ENCODE peak calls at places on chromosomes 12 and 14, in four cellular contexts. One of them, this sample, is unnamed.

GRCh38 chr12:53054112-53054878 is 4.4 kb downstream of the TNS2 start:
- DNase-seq in HCT116: peak; percentile 94
- DNase-seq in PC-3: peak; percentile 93
- DNase-seq in hepatocyte: peak; percentile 98
- DNase-seq in this sample: peak; percentile 93

GRCh38 chr14:104335611-104336010 is 197.2 kb downstream of the KIF26A start:
- DNase-seq in hepatocyte: peak; percentile 3
- DNase-seq in PC-3: no peak
- DNase-seq in HCT116: no peak
- DNase-seq in this sample: no peak

GRCh38 chr14:61661471-61661988 is 33.8 kb upstream of the HIF1A start:
- DNase-seq in hepatocyte: no peak
- DNase-seq in HCT116: no peak
- DNase-seq in PC-3: peak; percentile 63
- DNase-seq in this sample: no peak

GRCh38 chr12:25054783-25055144 is 105.9 kb upstream of the BCAT1 start:
- DNase-seq in HCT116: no peak
- DNase-seq in PC-3: no peak
- DNase-seq in hepatocyte: no peak
- DNase-seq in this sample: peak; percentile 64

GRCh38 chr14:35747379-35747778 is 61.7 kb downstream of the RALGAPA1 start:
- DNase-seq in PC-3: peak; percentile 45
- DNase-seq in HCT116: no peak
- DNase-seq in hepatocyte: no peak
- DNase-seq in this sample: no peak

GRCh38 chr12:11136075-11136474 is 1.6 kb upstream of the TAS2R30 start:
- DNase-seq in PC-3: no peak
- DNase-seq in HCT116: no peak
- DNase-seq in hepatocyte: no peak
- DNase-seq in this sample: no peak

GRCh38 chr14:101716077-101716950 is 45.2 kb upstream of the PPP2R5C start:
- DNase-seq in PC-3: no peak
- DNase-seq in HCT116: no peak
- DNase-seq in hepatocyte: no peak
- DNase-seq in this sample: no peak

GRCh38 chr14:23513005-23513412 is 38.6 kb downstream of the ZFHX2 start:
- DNase-seq in HCT116: no peak
- DNase-seq in hepatocyte: no peak
- DNase-seq in PC-3: no peak
- DNase-seq in this sample: no peak

GRCh38 chr14:26531894-26532293 is 65.9 kb downstream of the NOVA1 start:
- DNase-seq in PC-3: peak; percentile 76
- DNase-seq in hepatocyte: peak; percentile 21
- DNase-seq in HCT116: no peak
- DNase-seq in this sample: no peak

GRCh38 chr12:131828671-131829350 is 618 bp downstream of the MMP17 start:
- DNase-seq in PC-3: peak; percentile 43
- DNase-seq in HCT116: no peak
- DNase-seq in hepatocyte: peak; percentile 16
- DNase-seq in this sample: no peak

GRCh38 chr14:33904609-33905008 is 46.3 kb downstream of the EGLN3 start:
- DNase-seq in hepatocyte: no peak
- DNase-seq in HCT116: no peak
- DNase-seq in PC-3: no peak
- DNase-seq in this sample: no peak

GRCh38 chr12:121996050-121996944 is 25.4 kb upstream of the BCL7A start:
- DNase-seq in HCT116: no peak
- DNase-seq in PC-3: no peak
- DNase-seq in hepatocyte: no peak
- DNase-seq in this sample: no peak

GRCh38 chr12:93459992-93460391 is 7.3 kb upstream of the MRPL42 start:
- DNase-seq in hepatocyte: no peak
- DNase-seq in PC-3: no peak
- DNase-seq in HCT116: no peak
- DNase-seq in this sample: no peak

GRCh38 chr12:79964100-79964627 is 29.3 kb upstream of the PPP1R12A start:
- DNase-seq in PC-3: no peak
- DNase-seq in HCT116: no peak
- DNase-seq in hepatocyte: no peak
- DNase-seq in this sample: no peak

GRCh38 chr14:102749833-102750775 is 27.1 kb upstream of the TRAF3 start:
- DNase-seq in PC-3: no peak
- DNase-seq in HCT116: no peak
- DNase-seq in hepatocyte: no peak
- DNase-seq in this sample: no peak

GRCh38 chr12:32983968-32984367 is 87.4 kb upstream of the PKP2 start:
- DNase-seq in PC-3: no peak
- DNase-seq in hepatocyte: no peak
- DNase-seq in HCT116: no peak
- DNase-seq in this sample: no peak

GRCh38 chr12:132662901-132663755 is 24.0 kb downstream of the POLE start:
- DNase-seq in PC-3: no peak
- DNase-seq in HCT116: no peak
- DNase-seq in hepatocyte: no peak
- DNase-seq in this sample: no peak

DNA sequence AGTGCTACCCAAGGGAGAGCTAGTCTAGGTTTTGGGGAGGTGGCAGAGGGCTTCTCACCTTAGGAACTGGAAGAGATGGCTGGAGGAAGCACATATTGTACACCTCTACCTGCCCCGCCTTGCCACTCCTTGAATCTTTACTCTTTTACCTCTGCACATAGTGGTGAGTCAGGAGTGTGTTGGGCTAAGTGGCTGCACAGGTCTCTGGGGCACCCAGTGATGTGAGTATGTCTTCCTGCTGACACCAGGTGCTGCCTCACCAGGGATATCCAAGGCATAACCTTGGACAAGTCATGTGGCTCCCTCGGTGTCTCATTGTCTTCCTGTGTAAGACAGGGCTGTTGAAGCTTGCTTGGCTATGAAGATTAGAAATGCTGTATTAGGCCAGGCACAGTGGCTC is 19.8 kb upstream of the CABP1 start:
- DNase-seq in hepatocyte: peak; percentile 53
- DNase-seq in HCT116: no peak
- DNase-seq in PC-3: peak; percentile 92
- DNase-seq in this sample: no peak
- H3K9me3 ChIP-seq in hepatocyte: no peaks in the 10 kb centered on the region
- H3K9me3 ChIP-seq in HCT116: no peaks in the 10 kb centered on the region
- H3K9me3 ChIP-seq in PC-3: no peaks in the 10 kb centered on the region
- H3K9me3 ChIP-seq in this sample: no peaks in the 10 kb centered on the region

DNA sequence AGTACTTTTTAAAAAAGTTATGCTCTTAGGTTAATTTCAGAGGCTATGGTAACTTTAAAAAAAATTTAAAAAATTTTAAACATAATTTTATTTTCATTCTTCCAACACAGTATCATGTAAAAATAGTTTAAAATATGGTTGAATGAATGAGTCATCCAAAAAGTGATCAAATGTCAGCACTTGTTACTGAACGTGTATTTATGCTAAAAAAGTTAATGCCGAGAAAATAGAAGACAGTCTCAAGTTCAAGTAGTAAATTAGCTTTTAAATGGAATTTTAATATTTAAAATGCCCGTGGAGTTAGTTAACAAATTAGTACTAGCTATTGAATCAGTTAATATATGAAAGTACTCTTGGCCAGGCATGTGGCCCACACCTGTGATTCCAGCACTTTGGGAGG is 4.8 kb downstream of the AEBP2 start:
- DNase-seq in PC-3: no peak
- DNase-seq in hepatocyte: no peak
- DNase-seq in HCT116: no peak
- DNase-seq in this sample: no peak
- H3K4me3 ChIP-seq in PC-3: no peak overlapping the region
- H3K4me3 ChIP-seq in hepatocyte: no peak overlapping the region
- H3K4me3 ChIP-seq in HCT116: no peak overlapping the region
- H3K4me3 ChIP-seq in this sample: no peak overlapping the region

GRCh38 chr12:112946236-112947000 is 8.1 kb downstream of the OAS3 start:
- DNase-seq in HCT116: no peak
- DNase-seq in hepatocyte: no peak
- DNase-seq in PC-3: no peak
- DNase-seq in this sample: no peak

GRCh38 chr12:112942572-112942971 is 4.3 kb downstream of the OAS3 start:
- DNase-seq in hepatocyte: no peak
- DNase-seq in PC-3: no peak
- DNase-seq in HCT116: no peak
- DNase-seq in this sample: no peak

GRCh38 chr12:112945515-112945914 is 7.2 kb downstream of the OAS3 start:
- DNase-seq in hepatocyte: no peak
- DNase-seq in PC-3: no peak
- DNase-seq in HCT116: no peak
- DNase-seq in this sample: no peak

GRCh38 chr12:112941528-112942335 is 3.5 kb downstream of the OAS3 start:
- DNase-seq in hepatocyte: no peak
- DNase-seq in HCT116: no peak
- DNase-seq in PC-3: no peak
- DNase-seq in this sample: no peak

GRCh38 chr12:112944028-112944690 is 5.9 kb downstream of the OAS3 start:
- DNase-seq in PC-3: no peak
- DNase-seq in hepatocyte: no peak
- DNase-seq in HCT116: no peak
- DNase-seq in this sample: no peak
- TF ChIP-seq EZH2phosphoT487 in PC-3: no peak
- TF ChIP-seq EZH2phosphoT487 in hepatocyte: no peak
- TF ChIP-seq EZH2phosphoT487 in HCT116: no peak
- TF ChIP-seq EZH2phosphoT487 in this sample: no peak

GRCh38 chr14:19874842-19875241 is at the start of gene OR4K2:
- DNase-seq in PC-3: no peak
- DNase-seq in HCT116: no peak
- DNase-seq in hepatocyte: no peak
- DNase-seq in this sample: no peak
- H3K9me3 ChIP-seq in PC-3: no peaks in the 10 kb centered on the region
- H3K9me3 ChIP-seq in HCT116: peaks cover 20% of the 10 kb centered on the region
- H3K9me3 ChIP-seq in hepatocyte: peaks cover 16% of the 10 kb centered on the region
- H3K9me3 ChIP-seq in this sample: peaks cover 5% of the 10 kb centered on the region

This sample was measured in OCI-LY7.